ENCODE peak calls at places on chromosomes 5 and 9, in six cellular contexts. One of them, this sample, is unnamed.

GRCh38 chr5:125486634-125487033 is 740.2 kb upstream of the ZNF608 start:
- DNase-seq in substantia nigra: no peak
- DNase-seq in right lobe of liver: no peak
- DNase-seq in neuronal stem cell: no peak
- DNase-seq in dorsolateral prefrontal cortex: no peak
- DNase-seq in heart left ventricle: no peak
- DNase-seq in this sample: no peak

GRCh38 chr9:13535141-13535540 is 255.6 kb upstream of the MPDZ start:
- DNase-seq in substantia nigra: no peak
- DNase-seq in right lobe of liver: no peak
- DNase-seq in neuronal stem cell: no peak
- DNase-seq in dorsolateral prefrontal cortex: no peak
- DNase-seq in heart left ventricle: no peak
- DNase-seq in this sample: no peak

GRCh38 chr9:123335227-123335985 is 20.6 kb upstream of the CRB2 start:
- DNase-seq in substantia nigra: no peak
- DNase-seq in right lobe of liver: no peak
- DNase-seq in neuronal stem cell: no peak
- DNase-seq in dorsolateral prefrontal cortex: peak; percentile 74
- DNase-seq in heart left ventricle: no peak
- DNase-seq in this sample: peak; percentile 28

GRCh38 chr5:135355182-135355581 is 43.8 kb downstream of the MACROH2A1 start:
- DNase-seq in substantia nigra: no peak
- DNase-seq in right lobe of liver: no peak
- DNase-seq in neuronal stem cell: no peak
- DNase-seq in dorsolateral prefrontal cortex: no peak
- DNase-seq in heart left ventricle: no peak
- DNase-seq in this sample: no peak

GRCh38 chr9:34994429-34995287 is 5.1 kb downstream of the DNAJB5 start:
- DNase-seq in substantia nigra: no peak
- DNase-seq in right lobe of liver: peak; percentile 29
- DNase-seq in neuronal stem cell: no peak
- DNase-seq in dorsolateral prefrontal cortex: peak; percentile 49
- DNase-seq in heart left ventricle: no peak
- DNase-seq in this sample: peak; percentile 57

GRCh38 chr9:7259544-7260241 is 501.9 kb downstream of the KDM4C start:
- DNase-seq in substantia nigra: no peak
- DNase-seq in right lobe of liver: no peak
- DNase-seq in neuronal stem cell: no peak
- DNase-seq in dorsolateral prefrontal cortex: no peak
- DNase-seq in heart left ventricle: no peak
- DNase-seq in this sample: no peak

GRCh38 chr5:56142620-56143431 is 90.3 kb downstream of the ANKRD55 start:
- DNase-seq in substantia nigra: no peak
- DNase-seq in right lobe of liver: peak; percentile 85
- DNase-seq in neuronal stem cell: no peak
- DNase-seq in dorsolateral prefrontal cortex: no peak
- DNase-seq in heart left ventricle: no peak
- DNase-seq in this sample: peak; percentile 57

GRCh38 chr5:163434410-163434866 is 3.0 kb upstream of the CCNG1 start:
- DNase-seq in substantia nigra: no peak
- DNase-seq in right lobe of liver: no peak
- DNase-seq in neuronal stem cell: no peak
- DNase-seq in dorsolateral prefrontal cortex: no peak
- DNase-seq in heart left ventricle: no peak
- DNase-seq in this sample: peak; percentile 72

GRCh38 chr5:95822408-95823240 is at the start of gene GLRX:
- DNase-seq in substantia nigra: no peak
- DNase-seq in right lobe of liver: peak; percentile 85
- DNase-seq in neuronal stem cell: peak; percentile 42
- DNase-seq in dorsolateral prefrontal cortex: peak; percentile 83
- DNase-seq in heart left ventricle: peak; percentile 76
- DNase-seq in this sample: peak; percentile 79

GRCh38 chr5:41817625-41818301 is 52.5 kb downstream of the OXCT1 start:
- DNase-seq in substantia nigra: no peak
- DNase-seq in right lobe of liver: no peak
- DNase-seq in neuronal stem cell: no peak
- DNase-seq in dorsolateral prefrontal cortex: no peak
- DNase-seq in heart left ventricle: no peak
- DNase-seq in this sample: no peak

GRCh38 chr5:58411372-58411771 is 48.5 kb downstream of the PLK2 start:
- DNase-seq in substantia nigra: no peak
- DNase-seq in right lobe of liver: no peak
- DNase-seq in neuronal stem cell: no peak
- DNase-seq in dorsolateral prefrontal cortex: no peak
- DNase-seq in heart left ventricle: no peak
- DNase-seq in this sample: no peak

GRCh38 chr5:175713930-175714329 is 56.1 kb downstream of the HRH2 start:
- DNase-seq in substantia nigra: no peak
- DNase-seq in right lobe of liver: no peak
- DNase-seq in neuronal stem cell: no peak
- DNase-seq in dorsolateral prefrontal cortex: no peak
- DNase-seq in heart left ventricle: no peak
- DNase-seq in this sample: no peak

GRCh38 chr5:74288448-74289109 is 351.9 kb downstream of the ENC1 start:
- DNase-seq in substantia nigra: no peak
- DNase-seq in right lobe of liver: no peak
- DNase-seq in neuronal stem cell: no peak
- DNase-seq in dorsolateral prefrontal cortex: no peak
- DNase-seq in heart left ventricle: no peak
- DNase-seq in this sample: no peak

GRCh38 chr9:128192601-128193371 is 1.4 kb upstream of the CIZ1 start:
- DNase-seq in substantia nigra: no peak
- DNase-seq in right lobe of liver: peak; percentile 81
- DNase-seq in neuronal stem cell: no peak
- DNase-seq in dorsolateral prefrontal cortex: peak; percentile 87
- DNase-seq in heart left ventricle: peak; percentile 87
- DNase-seq in this sample: peak; percentile 79

GRCh38 chr5:1545126-1545797 is 21.5 kb upstream of the LPCAT1 start:
- DNase-seq in substantia nigra: no peak
- DNase-seq in right lobe of liver: peak; percentile 19
- DNase-seq in neuronal stem cell: no peak
- DNase-seq in dorsolateral prefrontal cortex: no peak
- DNase-seq in heart left ventricle: peak; percentile 14
- DNase-seq in this sample: no peak

GRCh38 chr9:79592736-79593493 is 21.1 kb downstream of the TLE4 start:
- DNase-seq in substantia nigra: no peak
- DNase-seq in right lobe of liver: no peak
- DNase-seq in neuronal stem cell: no peak
- DNase-seq in dorsolateral prefrontal cortex: no peak
- DNase-seq in heart left ventricle: no peak
- DNase-seq in this sample: no peak

GRCh38 chr5:133006653-133007052 is 19.7 kb downstream of the ZCCHC10 start:
- DNase-seq in substantia nigra: no peak
- DNase-seq in right lobe of liver: no peak
- DNase-seq in neuronal stem cell: no peak
- DNase-seq in dorsolateral prefrontal cortex: no peak
- DNase-seq in heart left ventricle: no peak
- DNase-seq in this sample: no peak

GRCh38 chr9:95382433-95382832 is 64.9 kb upstream of the FANCC start:
- DNase-seq in substantia nigra: no peak
- DNase-seq in right lobe of liver: no peak
- DNase-seq in neuronal stem cell: no peak
- DNase-seq in dorsolateral prefrontal cortex: no peak
- DNase-seq in heart left ventricle: no peak
- DNase-seq in this sample: no peak

GRCh38 chr5:32600057-32600622 is 14.8 kb downstream of the SUB1 start:
- DNase-seq in substantia nigra: no peak
- DNase-seq in right lobe of liver: no peak
- DNase-seq in neuronal stem cell: no peak
- DNase-seq in dorsolateral prefrontal cortex: no peak
- DNase-seq in heart left ventricle: no peak
- DNase-seq in this sample: no peak

GRCh38 chr5:83567741-83568530 is 96.4 kb downstream of the VCAN start:
- DNase-seq in substantia nigra: no peak
- DNase-seq in right lobe of liver: no peak
- DNase-seq in neuronal stem cell: no peak
- DNase-seq in dorsolateral prefrontal cortex: no peak
- DNase-seq in heart left ventricle: no peak
- DNase-seq in this sample: no peak

GRCh38 chr9:89154218-89154617 is 24.4 kb downstream of the SHC3 start:
- DNase-seq in substantia nigra: no peak
- DNase-seq in right lobe of liver: no peak
- DNase-seq in neuronal stem cell: no peak
- DNase-seq in dorsolateral prefrontal cortex: no peak
- DNase-seq in heart left ventricle: no peak
- DNase-seq in this sample: no peak
- H3K27ac ChIP-seq in substantia nigra: no peak overlapping the region
- H3K27ac ChIP-seq in right lobe of liver: no peak overlapping the region
- H3K27ac ChIP-seq in neuronal stem cell: no peak overlapping the region
- H3K27ac ChIP-seq in dorsolateral prefrontal cortex: no peak overlapping the region
- H3K27ac ChIP-seq in heart left ventricle: no peak overlapping the region
- H3K27ac ChIP-seq in this sample: no peak overlapping the region

GRCh38 chr5:119288364-119289047 is 67.3 kb upstream of the TNFAIP8 start:
- DNase-seq in substantia nigra: no peak
- DNase-seq in right lobe of liver: no peak
- DNase-seq in neuronal stem cell: no peak
- DNase-seq in dorsolateral prefrontal cortex: no peak
- DNase-seq in heart left ventricle: no peak
- DNase-seq in this sample: no peak
- H3K27ac ChIP-seq in substantia nigra: no peak overlapping the region
- H3K27ac ChIP-seq in right lobe of liver: no peak overlapping the region
- H3K27ac ChIP-seq in neuronal stem cell: no peak overlapping the region
- H3K27ac ChIP-seq in dorsolateral prefrontal cortex: no peak overlapping the region
- H3K27ac ChIP-seq in heart left ventricle: no peak overlapping the region
- H3K27ac ChIP-seq in this sample: no peak overlapping the region

GRCh38 chr9:136881691-136882108 is 4.6 kb upstream of the TRAF2 start:
- DNase-seq in substantia nigra: no peak
- DNase-seq in right lobe of liver: no peak
- DNase-seq in neuronal stem cell: no peak
- DNase-seq in dorsolateral prefrontal cortex: no peak
- DNase-seq in heart left ventricle: no peak
- DNase-seq in this sample: no peak
- H3K27ac ChIP-seq in substantia nigra: no peak overlapping the region
- H3K27ac ChIP-seq in right lobe of liver: peak overlapping the region; percentile 56
- H3K27ac ChIP-seq in neuronal stem cell: no peak overlapping the region
- H3K27ac ChIP-seq in dorsolateral prefrontal cortex: no peak overlapping the region
- H3K27ac ChIP-seq in heart left ventricle: peak overlapping the region; percentile 18
- H3K27ac ChIP-seq in this sample: peak overlapping the region; percentile 60

GRCh38 chr9:134734270-134734669 is 92.7 kb downstream of the COL5A1 start:
- DNase-seq in substantia nigra: no peak
- DNase-seq in right lobe of liver: no peak
- DNase-seq in neuronal stem cell: no peak
- DNase-seq in dorsolateral prefrontal cortex: no peak
- DNase-seq in heart left ventricle: peak; percentile 46
- DNase-seq in this sample: peak; percentile 51
- H3K27ac ChIP-seq in substantia nigra: no peak overlapping the region
- H3K27ac ChIP-seq in right lobe of liver: no peak overlapping the region
- H3K27ac ChIP-seq in neuronal stem cell: no peak overlapping the region
- H3K27ac ChIP-seq in dorsolateral prefrontal cortex: no peak overlapping the region
- H3K27ac ChIP-seq in heart left ventricle: no peak overlapping the region
- H3K27ac ChIP-seq in this sample: no peak overlapping the region

GRCh38 chr5:130166839-130167490 is 262.7 kb downstream of the CHSY3 start:
- DNase-seq in substantia nigra: no peak
- DNase-seq in right lobe of liver: no peak
- DNase-seq in neuronal stem cell: no peak
- DNase-seq in dorsolateral prefrontal cortex: no peak
- DNase-seq in heart left ventricle: no peak
- DNase-seq in this sample: no peak
- H3K27ac ChIP-seq in substantia nigra: no peak overlapping the region
- H3K27ac ChIP-seq in right lobe of liver: no peak overlapping the region
- H3K27ac ChIP-seq in neuronal stem cell: no peak overlapping the region
- H3K27ac ChIP-seq in dorsolateral prefrontal cortex: no peak overlapping the region
- H3K27ac ChIP-seq in heart left ventricle: no peak overlapping the region
- H3K27ac ChIP-seq in this sample: no peak overlapping the region

This sample was measured in body of pancreas.